ENCODE peak calls at places on chromosome 20, in seven cellular contexts. J, Q, E, M, H, S and C are unnamed samples.

GRCh38 chr20:25011261-25011660 is 18.7 kb upstream of the APMAP start:
- DNase-seq in J (no peak), Q (no peak), E (no peak), M (no peak), H (no peak), S (no peak), C (no peak)

GRCh38 chr20:48627737-48628128 is 200.1 kb downstream of the PREX1 start:
- DNase-seq in J (no peak), Q (no peak), E (no peak), M (no peak), H (no peak), S (no peak), C (no peak)

GRCh38 chr20:47821481-47822100 is 36.3 kb upstream of the SULF2 start:
- DNase-seq in J (no peak), Q (no peak), E (no peak), M (no peak), H (no peak), S (no peak), C (no peak)

GRCh38 chr20:48148916-48149672 is 363.8 kb upstream of the SULF2 start:
- DNase-seq in J (no peak), Q (no peak), E (no peak), M (no peak), H (no peak), S (no peak), C (no peak)

GRCh38 chr20:23018941-23019340 is 16.2 kb upstream of the SSTR4 start:
- DNase-seq in J (no peak), Q (no peak), E (no peak), M (no peak), H (no peak), S (no peak), C (no peak)

GRCh38 chr20:39563406-39563805 is 601.3 kb downstream of the DHX35 start:
- DNase-seq in J (no peak), Q (no peak), E (no peak), M (no peak), H (no peak), S (no peak), C (no peak)

GRCh38 chr20:52529856-52530255 is 338.3 kb upstream of the ZFP64 start:
- DNase-seq in J (no peak), Q (no peak), E (no peak), M (no peak), H (no peak), S (no peak), C (no peak)

GRCh38 chr20:38864662-38865061 is 59.2 kb downstream of the PPP1R16B start:
- DNase-seq in J (no peak), Q (no peak), E (no peak), M (no peak), H (no peak), S (no peak), C (no peak)

GRCh38 chr20:21202284-21202683 is 76.4 kb downstream of the KIZ start:
- DNase-seq in J (no peak), Q (no peak), E (no peak), M (no peak), H (no peak), S (no peak), C (no peak)

GRCh38 chr20:39986231-39986904 is 702.7 kb downstream of the MAFB start:
- DNase-seq in J (peak; percentile 78), Q (no peak), E (peak; percentile 2), M (no peak), H (no peak), S (no peak), C (no peak)

GRCh38 chr20:4190792-4191519 is 175.6 kb upstream of the RNF24 start:
- DNase-seq in J (no peak), Q (no peak), E (no peak), M (no peak), H (no peak), S (no peak), C (no peak)

GRCh38 chr20:41524980-41525613 is 93.1 kb downstream of the CHD6 start:
- DNase-seq in J (peak; percentile 29), Q (no peak), E (peak; percentile 13), M (no peak), H (peak; percentile 56), S (peak; percentile 39), C (peak; percentile 29)

GRCh38 chr20:43853174-43853803 is 61.4 kb upstream of the TOX2 start:
- DNase-seq in J (no peak), Q (no peak), E (no peak), M (no peak), H (no peak), S (no peak), C (no peak)

GRCh38 chr20:57053067-57053466 is 213.4 kb downstream of the BMP7 start:
- DNase-seq in J (no peak), Q (no peak), E (no peak), M (no peak), H (no peak), S (no peak), C (no peak)

GRCh38 chr20:219290-220115 is 7.6 kb upstream of the DEFB129 start:
- DNase-seq in J (peak; percentile 74), Q (no peak), E (no peak), M (no peak), H (peak; percentile 61), S (no peak), C (no peak)

GRCh38 chr20:57483287-57484050 is 41.5 kb downstream of the CTCFL start:
- DNase-seq in J (no peak), Q (no peak), E (no peak), M (no peak), H (no peak), S (no peak), C (no peak)

GRCh38 chr20:41888434-41888833 is 270.3 kb upstream of the CHD6 start:
- DNase-seq in J (no peak), Q (no peak), E (no peak), M (no peak), H (no peak), S (no peak), C (no peak)

GRCh38 chr20:41714030-41714429 is 95.9 kb upstream of the CHD6 start:
- DNase-seq in J (no peak), Q (no peak), E (no peak), M (no peak), H (no peak), S (no peak), C (no peak)

GRCh38 chr20:37154684-37155298 is 24.3 kb upstream of the RPN2 start:
- DNase-seq in J (no peak), Q (no peak), E (no peak), M (no peak), H (no peak), S (no peak), C (no peak)

GRCh38 chr20:60882776-60883303 is 369.2 kb upstream of the CDH4 start:
- DNase-seq in J (no peak), Q (no peak), E (no peak), M (no peak), H (no peak), S (no peak), C (no peak)

GRCh38 chr20:56542489-56543020 is 9.5 kb downstream of the FAM209B start:
- DNase-seq in J (no peak), Q (no peak), E (no peak), M (no peak), H (no peak), S (no peak), C (no peak)

GRCh38 chr20:1618954-1619550 is 757 bp downstream of the SIRPB1 start:
- DNase-seq in J (no peak), Q (no peak), E (no peak), M (no peak), H (no peak), S (no peak), C (no peak)

GRCh38 chr20:38067717-38068365 is 34.3 kb downstream of the RPRD1B start:
- DNase-seq in J (no peak), Q (no peak), E (no peak), M (no peak), H (peak; percentile 49), S (no peak), C (no peak)

GRCh38 chr20:45361794-45362193 is 1.2 kb upstream of the SYS1 start:
- DNase-seq in J (no peak), Q (no peak), E (no peak), M (no peak), H (no peak), S (no peak), C (no peak)

GRCh38 chr20:47586648-47587306 is 85.1 kb downstream of the NCOA3 start:
- DNase-seq in J (peak; percentile 21), Q (no peak), E (no peak), M (no peak), H (no peak), S (no peak), C (no peak)

GRCh38 chr20:3767434-3768341 is at the start of gene ADISSP:
- DNase-seq in J (peak; percentile 99), Q (peak; percentile 98), E (peak; percentile 98), M (peak; percentile 98), H (peak; percentile 99), S (peak; percentile 98), C (peak; percentile 93)

GRCh38 chr20:47985092-47985850 is 200.0 kb upstream of the SULF2 start:
- DNase-seq in J (peak; percentile 32), Q (no peak), E (no peak), M (no peak), H (no peak), S (no peak), C (no peak)

GRCh38 chr20:25053207-25054132 is 4.5 kb downstream of the ACSS1 start:
- DNase-seq in J (no peak), Q (no peak), E (no peak), M (no peak), H (no peak), S (no peak), C (no peak)

GRCh38 chr20:33415948-33416347 is 14.6 kb upstream of the CDK5RAP1 start:
- DNase-seq in J (peak; percentile 67), Q (no peak), E (peak; percentile 22), M (no peak), H (peak; percentile 75), S (peak; percentile 37), C (no peak)

GRCh38 chr20:37305079-37305478 is 15.6 kb downstream of the MANBAL start:
- DNase-seq in J (no peak), Q (no peak), E (no peak), M (no peak), H (no peak), S (no peak), C (no peak)

GRCh38 chr20:9516658-9516987 is 2.2 kb downstream of the LAMP5 start:
- DNase-seq in J (peak; percentile 21), Q (no peak), E (no peak), M (no peak), H (no peak), S (no peak), C (no peak)

GRCh38 chr20:32893878-32894483 is 35.3 kb downstream of the EFCAB8 start:
- DNase-seq in J (peak; percentile 75), Q (no peak), E (no peak), M (peak; percentile 9), H (peak; percentile 73), S (no peak), C (no peak)

GRCh38 chr20:53643031-53643832 is 49.6 kb upstream of the ZNF217 start:
- DNase-seq in J (no peak), Q (peak; percentile 80), E (no peak), M (peak; percentile 74), H (no peak), S (no peak), C (no peak)